ENCODE peak calls at places on chromosomes 16 and 17, in seven cellular contexts. One of them, this sample, is unnamed.

GRCh38 chr17:17708816-17709215 is 27.6 kb downstream of the RAI1 start:
- DNase-seq in BJ: no peak
- DNase-seq in glutamatergic neuron: no peak
- DNase-seq in esophagus squamous epithelium: no peak
- DNase-seq in body of pancreas: no peak
- DNase-seq in pancreas: no peak
- DNase-seq in neural progenitor cell: no peak
- DNase-seq in this sample: no peak

GRCh38 chr16:75555213-75555706 is 792 bp downstream of the TMEM231 start:
- DNase-seq in esophagus squamous epithelium: no peak
- DNase-seq in pancreas: peak; percentile 72
- DNase-seq in body of pancreas: peak; percentile 72
- DNase-seq in glutamatergic neuron: peak; percentile 89
- DNase-seq in BJ: peak; percentile 33
- DNase-seq in neural progenitor cell: peak; percentile 93
- DNase-seq in this sample: peak; percentile 57

GRCh38 chr17:3693829-3694231 is 2.1 kb downstream of the P2RX5 start:
- DNase-seq in BJ: no peak
- DNase-seq in glutamatergic neuron: no peak
- DNase-seq in esophagus squamous epithelium: no peak
- DNase-seq in neural progenitor cell: no peak
- DNase-seq in body of pancreas: no peak
- DNase-seq in pancreas: no peak
- DNase-seq in this sample: peak; percentile 88

GRCh38 chr17:51921500-51921899 is 237.0 kb downstream of the CA10 start:
- DNase-seq in neural progenitor cell: no peak
- DNase-seq in glutamatergic neuron: no peak
- DNase-seq in pancreas: no peak
- DNase-seq in BJ: no peak
- DNase-seq in esophagus squamous epithelium: no peak
- DNase-seq in body of pancreas: no peak
- DNase-seq in this sample: no peak

GRCh38 chr16:55379876-55380390 is 55.9 kb downstream of the IRX6 start:
- DNase-seq in pancreas: no peak
- DNase-seq in body of pancreas: no peak
- DNase-seq in glutamatergic neuron: no peak
- DNase-seq in BJ: no peak
- DNase-seq in neural progenitor cell: no peak
- DNase-seq in esophagus squamous epithelium: no peak
- DNase-seq in this sample: no peak

GRCh38 chr17:57528084-57528451 is 217.0 kb downstream of the CCDC182 start:
- DNase-seq in esophagus squamous epithelium: no peak
- DNase-seq in neural progenitor cell: no peak
- DNase-seq in BJ: no peak
- DNase-seq in pancreas: no peak
- DNase-seq in body of pancreas: no peak
- DNase-seq in glutamatergic neuron: no peak
- DNase-seq in this sample: no peak

GRCh38 chr16:10098991-10099390 is 83.2 kb downstream of the GRIN2A start:
- DNase-seq in neural progenitor cell: no peak
- DNase-seq in glutamatergic neuron: no peak
- DNase-seq in pancreas: no peak
- DNase-seq in BJ: no peak
- DNase-seq in esophagus squamous epithelium: no peak
- DNase-seq in body of pancreas: no peak
- DNase-seq in this sample: no peak

GRCh38 chr17:39636927-39637736 is at the start of gene STARD3:
- DNase-seq in pancreas: peak; percentile 93
- DNase-seq in esophagus squamous epithelium: peak; percentile 33
- DNase-seq in glutamatergic neuron: peak; percentile 96
- DNase-seq in BJ: no peak
- DNase-seq in body of pancreas: peak; percentile 93
- DNase-seq in neural progenitor cell: peak; percentile 96
- DNase-seq in this sample: peak; percentile 95

GRCh38 chr17:16262201-16262600 is 45.2 kb downstream of the PIGL start:
- DNase-seq in body of pancreas: no peak
- DNase-seq in esophagus squamous epithelium: no peak
- DNase-seq in neural progenitor cell: no peak
- DNase-seq in glutamatergic neuron: no peak
- DNase-seq in pancreas: no peak
- DNase-seq in BJ: no peak
- DNase-seq in this sample: no peak

GRCh38 chr16:85354623-85355514 is 242.6 kb upstream of the CIBAR2 start:
- DNase-seq in neural progenitor cell: no peak
- DNase-seq in glutamatergic neuron: no peak
- DNase-seq in body of pancreas: no peak
- DNase-seq in esophagus squamous epithelium: no peak
- DNase-seq in pancreas: no peak
- DNase-seq in BJ: peak; percentile 17
- DNase-seq in this sample: no peak

GRCh38 chr16:87956771-87957279 is 5.6 kb downstream of the BANP start:
- DNase-seq in glutamatergic neuron: peak; percentile 55
- DNase-seq in body of pancreas: no peak
- DNase-seq in BJ: no peak
- DNase-seq in esophagus squamous epithelium: no peak
- DNase-seq in pancreas: no peak
- DNase-seq in neural progenitor cell: no peak
- DNase-seq in this sample: peak; percentile 80
- TF ChIP-seq CTCF in glutamatergic neuron: peak; percentile 49
- TF ChIP-seq CTCF in body of pancreas: no peak
- TF ChIP-seq CTCF in BJ: peak; percentile 37
- TF ChIP-seq CTCF in esophagus squamous epithelium: peak; percentile 40
- TF ChIP-seq CTCF in pancreas: no peak
- TF ChIP-seq CTCF in neural progenitor cell: peak; percentile 30
- TF ChIP-seq CTCF in this sample: peak; percentile 76

GRCh38 chr17:36545465-36546417 is 1.0 kb downstream of the GGNBP2 start:
- DNase-seq in BJ: peak; percentile 66
- DNase-seq in body of pancreas: peak; percentile 97
- DNase-seq in pancreas: peak; percentile 97
- DNase-seq in esophagus squamous epithelium: peak; percentile 70
- DNase-seq in glutamatergic neuron: peak; percentile 99
- DNase-seq in neural progenitor cell: peak; percentile 100
- DNase-seq in this sample: peak; percentile 97
- TF ChIP-seq CTCF in BJ: no peak
- TF ChIP-seq CTCF in body of pancreas: no peak
- TF ChIP-seq CTCF in pancreas: no peak
- TF ChIP-seq CTCF in esophagus squamous epithelium: peak; percentile 14
- TF ChIP-seq CTCF in glutamatergic neuron: no peak
- TF ChIP-seq CTCF in neural progenitor cell: peak; percentile 6
- TF ChIP-seq CTCF in this sample: no peak

DNA sequence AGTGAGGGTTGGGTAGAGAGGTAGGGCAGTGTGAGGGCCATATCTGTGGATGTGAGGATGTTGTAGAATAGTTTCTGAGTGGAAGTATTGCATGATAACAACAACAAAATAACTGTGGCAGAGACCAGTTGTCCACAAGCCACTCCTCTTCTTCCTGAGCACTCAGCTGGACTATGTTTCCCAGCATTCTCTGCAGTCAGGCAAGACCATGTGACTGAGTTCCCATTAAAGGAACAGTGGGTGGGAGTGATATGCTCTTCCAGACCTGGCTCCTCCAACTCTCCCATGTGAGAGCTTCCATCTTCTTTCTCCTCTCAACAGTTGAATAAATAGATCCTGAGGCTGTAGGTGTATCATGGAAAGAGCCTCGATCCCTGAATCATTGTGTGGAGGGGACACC is 272.4 kb downstream of the CBLN1 start:
- DNase-seq in esophagus squamous epithelium: no peak
- DNase-seq in body of pancreas: no peak
- DNase-seq in glutamatergic neuron: no peak
- DNase-seq in BJ: no peak
- DNase-seq in neural progenitor cell: no peak
- DNase-seq in pancreas: no peak
- DNase-seq in this sample: no peak
- TF ChIP-seq CTCF in esophagus squamous epithelium: no peak
- TF ChIP-seq CTCF in body of pancreas: no peak
- TF ChIP-seq CTCF in glutamatergic neuron: no peak
- TF ChIP-seq CTCF in BJ: no peak
- TF ChIP-seq CTCF in neural progenitor cell: no peak
- TF ChIP-seq CTCF in pancreas: no peak
- TF ChIP-seq CTCF in this sample: no peak

DNA sequence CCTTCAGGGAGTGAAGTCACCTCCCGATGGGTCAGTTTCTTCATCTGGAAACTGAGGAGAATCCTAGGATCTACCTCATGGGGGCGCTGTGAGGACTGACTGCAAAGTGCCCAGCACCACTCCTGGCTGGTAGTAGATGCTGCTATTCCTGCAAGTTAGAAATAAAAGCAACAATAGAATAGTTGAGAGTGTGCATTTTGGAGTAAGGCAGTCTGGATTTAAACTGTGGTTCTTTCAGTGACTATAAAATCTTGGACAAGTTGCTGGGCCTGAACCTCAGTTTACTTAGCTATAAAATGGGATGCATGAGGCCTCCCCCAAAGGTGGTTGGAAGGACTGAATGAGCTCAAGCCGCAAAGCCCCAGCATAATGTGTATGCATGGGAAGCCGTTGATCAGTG is 70.6 kb downstream of the CYB5B start:
- DNase-seq in BJ: no peak
- DNase-seq in body of pancreas: no peak
- DNase-seq in glutamatergic neuron: no peak
- DNase-seq in esophagus squamous epithelium: no peak
- DNase-seq in neural progenitor cell: peak; percentile 57
- DNase-seq in pancreas: no peak
- DNase-seq in this sample: peak; percentile 72
- TF ChIP-seq CTCF in BJ: peak; percentile 25
- TF ChIP-seq CTCF in body of pancreas: no peak
- TF ChIP-seq CTCF in glutamatergic neuron: peak; percentile 27
- TF ChIP-seq CTCF in esophagus squamous epithelium: peak; percentile 48
- TF ChIP-seq CTCF in neural progenitor cell: peak; percentile 59
- TF ChIP-seq CTCF in pancreas: no peak
- TF ChIP-seq CTCF in this sample: peak; percentile 67

GRCh38 chr16:50902457-50902856 is 160.6 kb downstream of the CYLD start:
- DNase-seq in pancreas: no peak
- DNase-seq in body of pancreas: no peak
- DNase-seq in neural progenitor cell: no peak
- DNase-seq in esophagus squamous epithelium: no peak
- DNase-seq in glutamatergic neuron: no peak
- DNase-seq in BJ: no peak
- DNase-seq in this sample: no peak
- TF ChIP-seq CTCF in pancreas: no peak
- TF ChIP-seq CTCF in body of pancreas: no peak
- TF ChIP-seq CTCF in neural progenitor cell: peak; percentile 20
- TF ChIP-seq CTCF in esophagus squamous epithelium: no peak
- TF ChIP-seq CTCF in glutamatergic neuron: no peak
- TF ChIP-seq CTCF in BJ: no peak
- TF ChIP-seq CTCF in this sample: no peak

GRCh38 chr16:26859086-26859485 is 207.6 kb upstream of the C16orf82 start:
- DNase-seq in neural progenitor cell: no peak
- DNase-seq in pancreas: no peak
- DNase-seq in esophagus squamous epithelium: no peak
- DNase-seq in body of pancreas: no peak
- DNase-seq in glutamatergic neuron: no peak
- DNase-seq in BJ: no peak
- DNase-seq in this sample: no peak

GRCh38 chr16:26857371-26857770 is 209.4 kb upstream of the C16orf82 start:
- DNase-seq in body of pancreas: no peak
- DNase-seq in neural progenitor cell: no peak
- DNase-seq in BJ: no peak
- DNase-seq in esophagus squamous epithelium: no peak
- DNase-seq in pancreas: no peak
- DNase-seq in glutamatergic neuron: no peak
- DNase-seq in this sample: no peak

GRCh38 chr16:26860506-26860905 is 206.2 kb upstream of the C16orf82 start:
- DNase-seq in glutamatergic neuron: no peak
- DNase-seq in BJ: no peak
- DNase-seq in esophagus squamous epithelium: no peak
- DNase-seq in body of pancreas: no peak
- DNase-seq in neural progenitor cell: no peak
- DNase-seq in pancreas: no peak
- DNase-seq in this sample: no peak

GRCh38 chr16:26856271-26856670 is 210.5 kb upstream of the C16orf82 start:
- DNase-seq in glutamatergic neuron: no peak
- DNase-seq in neural progenitor cell: no peak
- DNase-seq in body of pancreas: no peak
- DNase-seq in BJ: no peak
- DNase-seq in esophagus squamous epithelium: no peak
- DNase-seq in pancreas: no peak
- DNase-seq in this sample: no peak

DNA sequence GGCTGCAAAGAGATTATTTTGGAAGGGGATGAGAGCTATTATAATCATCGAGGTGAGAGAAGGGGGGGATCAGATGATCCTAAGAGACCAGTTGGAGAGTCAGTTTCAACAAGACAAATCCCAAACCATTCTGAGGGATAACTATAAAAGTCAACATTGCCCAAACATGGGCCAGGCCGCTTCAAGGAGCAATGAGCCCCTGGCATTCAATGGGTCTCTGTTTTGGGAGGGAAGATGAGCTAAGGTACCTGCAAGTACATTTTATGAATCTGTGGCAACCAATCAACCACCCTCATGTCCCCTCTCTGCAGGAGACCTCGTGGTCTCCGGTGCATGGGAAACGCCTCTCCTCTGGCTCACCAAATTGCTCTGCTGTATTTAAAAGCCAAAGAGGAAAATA is 209.9 kb upstream of the C16orf82 start:
- DNase-seq in BJ: no peak
- DNase-seq in esophagus squamous epithelium: no peak
- DNase-seq in body of pancreas: no peak
- DNase-seq in pancreas: no peak
- DNase-seq in glutamatergic neuron: no peak
- DNase-seq in neural progenitor cell: no peak
- DNase-seq in this sample: no peak
- TF ChIP-seq CTCF in BJ: no peak
- TF ChIP-seq CTCF in esophagus squamous epithelium: no peak
- TF ChIP-seq CTCF in body of pancreas: no peak
- TF ChIP-seq CTCF in pancreas: no peak
- TF ChIP-seq CTCF in glutamatergic neuron: no peak
- TF ChIP-seq CTCF in neural progenitor cell: no peak
- TF ChIP-seq CTCF in this sample: no peak

GRCh38 chr16:87540072-87540976 is 47.5 kb upstream of the ZCCHC14 start:
- DNase-seq in glutamatergic neuron: no peak
- DNase-seq in body of pancreas: no peak
- DNase-seq in esophagus squamous epithelium: no peak
- DNase-seq in pancreas: no peak
- DNase-seq in neural progenitor cell: no peak
- DNase-seq in BJ: no peak
- DNase-seq in this sample: no peak

GRCh38 chr16:87541004-87541881 is 48.4 kb upstream of the ZCCHC14 start:
- DNase-seq in neural progenitor cell: peak; percentile 36
- DNase-seq in pancreas: no peak
- DNase-seq in glutamatergic neuron: peak; percentile 47
- DNase-seq in BJ: no peak
- DNase-seq in esophagus squamous epithelium: no peak
- DNase-seq in body of pancreas: no peak
- DNase-seq in this sample: no peak

GRCh38 chr16:87541882-87542234 is 49.0 kb upstream of the ZCCHC14 start:
- DNase-seq in BJ: no peak
- DNase-seq in neural progenitor cell: no peak
- DNase-seq in pancreas: no peak
- DNase-seq in esophagus squamous epithelium: no peak
- DNase-seq in body of pancreas: no peak
- DNase-seq in glutamatergic neuron: no peak
- DNase-seq in this sample: no peak

GRCh38 chr16:87542531-87543102 is 49.8 kb upstream of the ZCCHC14 start:
- DNase-seq in glutamatergic neuron: no peak
- DNase-seq in neural progenitor cell: no peak
- DNase-seq in BJ: no peak
- DNase-seq in pancreas: no peak
- DNase-seq in body of pancreas: no peak
- DNase-seq in esophagus squamous epithelium: no peak
- DNase-seq in this sample: no peak

GRCh38 chr16:87543436-87544191 is 50.8 kb upstream of the ZCCHC14 start:
- DNase-seq in glutamatergic neuron: no peak
- DNase-seq in body of pancreas: no peak
- DNase-seq in pancreas: no peak
- DNase-seq in esophagus squamous epithelium: no peak
- DNase-seq in neural progenitor cell: no peak
- DNase-seq in BJ: no peak
- DNase-seq in this sample: peak; percentile 43
- TF ChIP-seq CTCF in glutamatergic neuron: no peak
- TF ChIP-seq CTCF in body of pancreas: no peak
- TF ChIP-seq CTCF in pancreas: no peak
- TF ChIP-seq CTCF in esophagus squamous epithelium: no peak
- TF ChIP-seq CTCF in neural progenitor cell: no peak
- TF ChIP-seq CTCF in BJ: no peak
- TF ChIP-seq CTCF in this sample: no peak

GRCh38 chr17:29115906-29116651 is 64.1 kb downstream of the MYO18A start:
- DNase-seq in neural progenitor cell: peak; percentile 75
- DNase-seq in esophagus squamous epithelium: no peak
- DNase-seq in pancreas: no peak
- DNase-seq in glutamatergic neuron: peak; percentile 72
- DNase-seq in BJ: no peak
- DNase-seq in body of pancreas: peak; percentile 37
- DNase-seq in this sample: peak; percentile 78
- TF ChIP-seq CTCF in neural progenitor cell: peak; percentile 59
- TF ChIP-seq CTCF in esophagus squamous epithelium: peak; percentile 38
- TF ChIP-seq CTCF in pancreas: peak; percentile 26
- TF ChIP-seq CTCF in glutamatergic neuron: peak; percentile 59
- TF ChIP-seq CTCF in BJ: peak; percentile 58
- TF ChIP-seq CTCF in body of pancreas: peak; percentile 29
- TF ChIP-seq CTCF in this sample: peak; percentile 70

This sample was measured in activated CD8-positive, alpha-beta T cell treated with anti-CD3 and anti-CD28 coated beads for 36 hours.